ENCODE peak calls at places on chromosomes 6 and 20, in five cellular contexts. H, A, V, W and C are unnamed samples.

GRCh38 chr6:100504786-100505737 is 40.3 kb upstream of the SIM1 start:
- DNase-seq in H (no peak), A (no peak), V (peak), W (peak), C (no peak)

GRCh38 chr20:38903335-38903734 is 22.9 kb upstream of the FAM83D start:
- DNase-seq in H (no peak), A (no peak), V (no peak), W (no peak), C (no peak)

GRCh38 chr6:36829919-36830544 is 9.2 kb downstream of the CPNE5 start:
- DNase-seq in H (no peak), A (no peak), V (no peak), W (no peak), C (no peak)

GRCh38 chr20:24863356-24863755 is 85.7 kb upstream of the CST7 start:
- DNase-seq in H (no peak), A (no peak), V (no peak), W (no peak), C (no peak)

GRCh38 chr6:145453376-145453775 is 281.9 kb downstream of the EPM2A start:
- DNase-seq in H (no peak), A (no peak), V (no peak), W (no peak), C (no peak)

GRCh38 chr6:6592836-6593235 is 4.3 kb downstream of the LY86 start:
- DNase-seq in H (no peak), A (no peak), V (no peak), W (no peak), C (no peak)

GRCh38 chr20:25057234-25058050 is 497 bp downstream of the ACSS1 start:
- DNase-seq in H (no peak), A (no peak), V (peak), W (peak), C (peak)

GRCh38 chr6:161273356-161273751 is 507 bp downstream of the AGPAT4 start:
- DNase-seq in H (no peak), A (peak), V (peak), W (no peak), C (no peak)

GRCh38 chr6:26403888-26404287 is 1.8 kb downstream of the BTN3A1 start:
- DNase-seq in H (no peak), A (no peak), V (no peak), W (no peak), C (no peak)

GRCh38 chr6:88520020-88520338 is 353.8 kb upstream of the CNR1 start:
- DNase-seq in H (no peak), A (no peak), V (no peak), W (no peak), C (no peak)

GRCh38 chr6:117536317-117536716 is 53.8 kb downstream of the DCBLD1 start:
- DNase-seq in H (no peak), A (no peak), V (peak), W (peak), C (no peak)

GRCh38 chr6:136921521-136921935 is 573 bp upstream of the SLC35D3 start:
- DNase-seq in H (peak), A (peak), V (no peak), W (no peak), C (no peak)

GRCh38 chr20:24949756-24950127 is 673 bp downstream of the CST7 start:
- DNase-seq in H (peak), A (no peak), V (no peak), W (no peak), C (peak)

DNA sequence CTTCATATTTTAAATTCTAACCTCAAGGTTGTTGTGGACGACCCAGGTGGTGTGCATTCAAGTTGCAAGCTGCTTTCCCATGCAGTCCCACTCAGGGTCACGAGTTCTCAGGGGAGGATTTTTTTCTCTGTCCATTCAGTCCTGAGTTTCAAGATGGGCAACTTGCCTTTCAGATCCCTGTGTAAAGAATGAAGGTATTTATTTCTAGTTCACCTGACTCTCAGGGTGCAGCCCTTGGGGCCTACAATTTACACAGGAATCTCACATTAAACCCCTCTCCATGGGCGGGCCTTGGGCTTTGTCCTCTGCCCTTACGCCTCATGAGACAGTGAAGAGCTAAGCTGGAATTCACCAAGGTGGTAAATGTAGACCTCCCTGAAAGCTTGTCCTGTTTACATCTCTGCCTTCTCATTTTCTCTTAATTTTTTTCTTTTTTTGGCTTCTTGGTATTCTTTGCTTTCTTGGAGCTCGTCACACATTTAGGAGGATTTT is 65.9 kb downstream of the TPD52L1 start:
- DNase-seq in H (no peak), A (no peak), V (no peak), W (no peak), C (no peak)
- H2BK12ac ChIP-seq in H (no peak), A (no peak), V (no peak), W (no peak), C (no peak)

GRCh38 chr6:49327005-49327404 is 136.0 kb downstream of the MMUT start:
- DNase-seq in H (no peak), A (no peak), V (no peak), W (no peak), C (no peak)
- H2AK5ac ChIP-seq in H (no peak), A (no peak), V (no peak), W (no peak), C (no peak)

DNA sequence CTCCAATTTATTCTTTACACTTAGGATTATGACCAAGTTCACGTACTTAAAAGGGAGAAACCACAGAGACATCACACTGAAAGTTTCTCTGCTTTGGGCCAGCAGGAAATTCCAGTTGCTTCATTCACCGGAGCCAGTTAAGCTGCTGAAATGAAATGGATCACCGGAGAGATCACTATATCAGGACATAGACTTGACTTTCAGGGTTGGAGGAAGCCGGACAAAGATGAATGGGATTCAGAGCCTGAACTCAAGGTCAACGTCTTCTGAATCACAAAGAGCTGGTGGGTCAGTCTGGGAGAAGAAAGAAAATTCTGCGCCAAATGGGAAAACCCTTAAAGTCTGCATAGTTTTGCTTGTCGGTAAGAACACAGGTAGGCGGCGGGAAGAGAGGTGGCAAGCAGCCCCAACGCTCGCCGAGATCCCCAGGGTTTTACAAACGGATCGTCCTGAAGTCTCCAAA is 81.9 kb upstream of the CCDC28A start:
- DNase-seq in H (peak), A (peak), V (peak), W (peak), C (no peak)
- H3K23ac ChIP-seq in H (no peak), A (no peak), V (no peak), W (no peak), C (no peak)

GRCh38 chr6:41505084-41506049 is 40.8 kb upstream of the FOXP4 start:
- DNase-seq in H (no peak), A (no peak), V (peak), W (no peak), C (no peak)

GRCh38 chr6:41509596-41509995 is 36.6 kb upstream of the FOXP4 start:
- DNase-seq in H (no peak), A (no peak), V (no peak), W (no peak), C (no peak)

GRCh38 chr6:41512146-41512701 is 34.0 kb upstream of the FOXP4 start:
- DNase-seq in H (no peak), A (no peak), V (no peak), W (no peak), C (no peak)

GRCh38 chr6:41511443-41512060 is 34.6 kb upstream of the FOXP4 start:
- DNase-seq in H (no peak), A (no peak), V (no peak), W (no peak), C (no peak)

GRCh38 chr6:41508479-41508878 is 37.7 kb upstream of the FOXP4 start:
- DNase-seq in H (no peak), A (no peak), V (no peak), W (no peak), C (no peak)
- H2BK12ac ChIP-seq in H (no peak), A (no peak), V (no peak), W (no peak), C (no peak)

DNA sequence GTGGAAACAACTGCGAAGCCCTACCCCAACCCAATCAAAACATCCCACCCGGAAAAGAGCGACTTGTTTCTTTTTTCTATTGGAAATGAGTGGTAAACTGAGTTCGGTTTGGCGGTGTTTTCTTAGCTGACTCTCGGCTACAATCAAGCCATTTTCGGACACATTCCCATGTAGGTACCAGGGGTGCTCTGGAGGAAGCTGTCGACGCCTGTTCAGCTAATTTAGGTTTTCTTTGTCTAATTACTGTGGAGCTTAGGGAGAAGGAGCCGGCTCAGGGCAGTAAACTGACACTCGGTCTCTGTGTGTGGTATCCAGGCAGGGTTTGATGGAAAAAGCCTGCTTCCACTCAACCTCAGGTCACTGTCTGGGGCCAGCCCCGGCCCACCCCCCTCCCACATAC is 1.7 kb upstream of the FOXF2 start:
- DNase-seq in H (no peak), A (peak), V (no peak), W (no peak), C (no peak)
- H2AK5ac ChIP-seq in H (no peak), A (no peak), V (no peak), W (no peak), C (no peak)

DNA sequence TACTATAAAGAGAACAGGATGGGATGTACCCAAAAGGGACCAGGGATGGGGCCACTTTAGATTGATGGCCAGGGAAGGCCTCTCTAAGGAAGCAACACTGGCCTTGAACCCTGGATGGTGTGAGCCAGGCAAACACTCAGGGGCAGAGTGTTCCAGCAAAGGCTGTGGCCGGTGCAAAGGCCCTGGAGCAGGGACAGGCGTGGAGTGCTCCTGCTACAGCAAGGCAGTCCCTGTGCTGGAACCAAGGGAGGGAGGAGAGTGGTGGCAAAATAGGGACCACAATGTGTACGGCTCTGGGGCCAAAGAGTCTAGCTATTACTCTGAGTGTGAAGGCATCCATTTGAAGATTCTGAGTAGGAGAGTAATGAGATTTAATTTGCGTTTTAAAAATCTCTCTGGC is 131.6 kb downstream of the BMP7 start:
- DNase-seq in H (no peak), A (no peak), V (no peak), W (no peak), C (no peak)
- H3K23ac ChIP-seq in H (no peak), A (no peak), V (no peak), W (no peak), C (no peak)

GRCh38 chr20:61746147-61746646 is 319.5 kb downstream of the TAF4 start:
- DNase-seq in H (no peak), A (no peak), V (no peak), W (no peak), C (no peak)
- H2BK12ac ChIP-seq in H (no peak), A (no peak), V (no peak), W (no peak), C (peak)

GRCh38 chr6:111472933-111473435 is 10.0 kb downstream of the REV3L start:
- DNase-seq in H (no peak), A (no peak), V (no peak), W (peak), C (no peak)

GRCh38 chr6:111471533-111471932 is 11.5 kb downstream of the REV3L start:
- DNase-seq in H (no peak), A (no peak), V (no peak), W (no peak), C (no peak)

GRCh38 chr6:111474771-111475170 is 8.2 kb downstream of the REV3L start:
- DNase-seq in H (no peak), A (no peak), V (no peak), W (no peak), C (no peak)

GRCh38 chr6:111471958-111472357 is 11.1 kb downstream of the REV3L start:
- DNase-seq in H (no peak), A (no peak), V (no peak), W (no peak), C (no peak)

GRCh38 chr6:111474106-111474505 is 8.9 kb downstream of the REV3L start:
- DNase-seq in H (no peak), A (no peak), V (no peak), W (no peak), C (no peak)
- H2AK5ac ChIP-seq in H (no peak), A (no peak), V (no peak), W (no peak), C (no peak)

DNA sequence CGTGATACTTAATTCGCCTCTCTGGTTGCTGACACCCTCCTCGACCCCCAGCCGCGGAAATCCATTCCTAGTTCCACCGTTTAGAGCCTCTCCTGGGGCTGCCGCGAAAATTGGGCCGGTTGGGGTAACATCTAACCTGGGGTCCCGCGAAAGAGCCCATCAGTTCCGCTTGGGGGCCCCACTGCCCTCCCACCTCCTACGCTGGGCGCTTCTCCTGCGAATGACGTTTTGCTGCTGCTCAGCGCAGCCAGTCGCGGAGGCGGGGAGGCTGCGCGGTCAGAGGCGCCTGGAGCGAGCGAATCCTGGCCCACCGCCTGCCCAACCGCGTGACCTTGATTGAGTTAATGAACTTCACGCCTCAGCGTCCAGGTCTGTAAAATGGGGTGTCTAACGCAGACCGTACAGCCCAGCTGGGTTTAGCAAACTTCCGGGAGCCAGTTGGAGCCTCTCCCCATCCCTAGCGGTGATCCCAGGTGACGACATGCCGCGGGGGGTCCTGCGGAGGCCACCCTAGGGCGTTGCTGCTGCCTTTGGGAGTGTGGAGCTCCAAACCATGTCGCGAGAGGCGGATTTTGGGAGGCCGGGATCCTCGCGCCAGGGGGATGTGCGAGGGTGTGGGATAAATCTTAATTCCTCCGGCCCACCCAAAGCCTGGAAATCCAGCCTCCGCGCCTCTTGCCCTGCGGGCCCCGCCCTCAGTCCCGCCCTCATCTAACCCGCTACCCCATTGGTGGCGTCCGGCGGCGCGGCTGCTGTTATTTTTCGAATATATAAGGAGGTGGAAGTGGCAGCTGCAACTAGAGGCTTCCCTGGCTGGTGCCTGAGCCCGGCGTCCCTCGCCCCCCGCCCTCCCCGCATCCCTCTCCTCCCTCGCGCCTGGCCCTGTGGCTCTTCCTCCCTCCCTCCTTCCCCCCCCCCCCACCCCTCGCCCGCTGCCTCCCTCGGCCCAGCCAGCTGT is at the start of gene CDC25B:
- DNase-seq in H (peak), A (peak), V (peak), W (peak), C (peak)
- H3K23ac ChIP-seq in H (no peak), A (peak), V (peak), W (no peak), C (no peak)

GRCh38 chr6:1377526-1378223 is 11.7 kb upstream of the FOXF2 start:
- DNase-seq in H (no peak), A (peak), V (no peak), W (no peak), C (no peak)
- H2BK12ac ChIP-seq in H (no peak), A (no peak), V (no peak), W (no peak), C (no peak)